ENCODE peak calls at places on chromosomes 11 and 22, in nine cellular contexts. One of them, this sample, is unnamed.

GRCh38 chr22:17842386-17842785 is 68.1 kb upstream of the BID start:
- DNase-seq in neural progenitor cell: no peak
- DNase-seq in tibial artery: no peak
- DNase-seq in DND-41: peak
- DNase-seq in CD4-positive, CD25-positive, alpha-beta regulatory T cell: no peak
- DNase-seq in sigmoid colon: peak
- DNase-seq in dorsolateral prefrontal cortex: no peak
- DNase-seq in foreskin keratinocyte: no peak
- DNase-seq in right atrium auricular region: no peak
- DNase-seq in this sample: no peak

GRCh38 chr11:60763692-60764369 is 7.2 kb downstream of the MS4A15 start:
- DNase-seq in neural progenitor cell: no peak
- DNase-seq in tibial artery: peak
- DNase-seq in DND-41: no peak
- DNase-seq in CD4-positive, CD25-positive, alpha-beta regulatory T cell: no peak
- DNase-seq in sigmoid colon: no peak
- DNase-seq in dorsolateral prefrontal cortex: no peak
- DNase-seq in foreskin keratinocyte: no peak
- DNase-seq in right atrium auricular region: no peak
- DNase-seq in this sample: no peak

GRCh38 chr11:78957481-78958245 is 383.0 kb upstream of the NARS2 start:
- DNase-seq in neural progenitor cell: no peak
- DNase-seq in tibial artery: no peak
- DNase-seq in DND-41: no peak
- DNase-seq in CD4-positive, CD25-positive, alpha-beta regulatory T cell: no peak
- DNase-seq in sigmoid colon: no peak
- DNase-seq in dorsolateral prefrontal cortex: no peak
- DNase-seq in foreskin keratinocyte: peak
- DNase-seq in right atrium auricular region: no peak
- DNase-seq in this sample: no peak

GRCh38 chr11:2998073-2998850 is 6.1 kb upstream of the NAP1L4 start:
- DNase-seq in neural progenitor cell: no peak
- DNase-seq in tibial artery: no peak
- DNase-seq in DND-41: no peak
- DNase-seq in CD4-positive, CD25-positive, alpha-beta regulatory T cell: no peak
- DNase-seq in sigmoid colon: peak
- DNase-seq in dorsolateral prefrontal cortex: peak
- DNase-seq in foreskin keratinocyte: no peak
- DNase-seq in right atrium auricular region: no peak
- DNase-seq in this sample: no peak

GRCh38 chr11:128784059-128784804 is 82.9 kb downstream of the KCNJ1 start:
- DNase-seq in neural progenitor cell: peak
- DNase-seq in tibial artery: no peak
- DNase-seq in DND-41: no peak
- DNase-seq in CD4-positive, CD25-positive, alpha-beta regulatory T cell: no peak
- DNase-seq in sigmoid colon: no peak
- DNase-seq in dorsolateral prefrontal cortex: no peak
- DNase-seq in foreskin keratinocyte: no peak
- DNase-seq in right atrium auricular region: no peak
- DNase-seq in this sample: no peak

GRCh38 chr11:16367252-16367651 is 10.9 kb upstream of the SOX6 start:
- DNase-seq in neural progenitor cell: no peak
- DNase-seq in tibial artery: no peak
- DNase-seq in DND-41: no peak
- DNase-seq in CD4-positive, CD25-positive, alpha-beta regulatory T cell: no peak
- DNase-seq in sigmoid colon: no peak
- DNase-seq in dorsolateral prefrontal cortex: no peak
- DNase-seq in foreskin keratinocyte: no peak
- DNase-seq in right atrium auricular region: no peak
- DNase-seq in this sample: no peak

GRCh38 chr11:90189011-90189410 is 33.8 kb downstream of the CHORDC1 start:
- DNase-seq in neural progenitor cell: no peak
- DNase-seq in tibial artery: no peak
- DNase-seq in DND-41: no peak
- DNase-seq in CD4-positive, CD25-positive, alpha-beta regulatory T cell: no peak
- DNase-seq in sigmoid colon: no peak
- DNase-seq in dorsolateral prefrontal cortex: no peak
- DNase-seq in foreskin keratinocyte: no peak
- DNase-seq in right atrium auricular region: no peak
- DNase-seq in this sample: no peak

GRCh38 chr11:32527776-32528175 is 55.9 kb upstream of the EIF3M start:
- DNase-seq in neural progenitor cell: no peak
- DNase-seq in tibial artery: no peak
- DNase-seq in DND-41: no peak
- DNase-seq in CD4-positive, CD25-positive, alpha-beta regulatory T cell: no peak
- DNase-seq in sigmoid colon: no peak
- DNase-seq in dorsolateral prefrontal cortex: no peak
- DNase-seq in foreskin keratinocyte: no peak
- DNase-seq in right atrium auricular region: no peak
- DNase-seq in this sample: peak

GRCh38 chr11:123630126-123630531 is 24.3 kb downstream of the SCN3B start:
- DNase-seq in neural progenitor cell: no peak
- DNase-seq in tibial artery: no peak
- DNase-seq in DND-41: no peak
- DNase-seq in CD4-positive, CD25-positive, alpha-beta regulatory T cell: no peak
- DNase-seq in sigmoid colon: no peak
- DNase-seq in dorsolateral prefrontal cortex: no peak
- DNase-seq in foreskin keratinocyte: no peak
- DNase-seq in right atrium auricular region: no peak
- DNase-seq in this sample: no peak

GRCh38 chr11:123628936-123629683 is 25.3 kb downstream of the SCN3B start:
- DNase-seq in neural progenitor cell: no peak
- DNase-seq in tibial artery: no peak
- DNase-seq in DND-41: no peak
- DNase-seq in CD4-positive, CD25-positive, alpha-beta regulatory T cell: no peak
- DNase-seq in sigmoid colon: peak
- DNase-seq in dorsolateral prefrontal cortex: no peak
- DNase-seq in foreskin keratinocyte: no peak
- DNase-seq in right atrium auricular region: peak
- DNase-seq in this sample: no peak

GRCh38 chr11:123622576-123622975 is 31.8 kb downstream of the SCN3B start:
- DNase-seq in neural progenitor cell: no peak
- DNase-seq in tibial artery: no peak
- DNase-seq in DND-41: no peak
- DNase-seq in CD4-positive, CD25-positive, alpha-beta regulatory T cell: no peak
- DNase-seq in sigmoid colon: no peak
- DNase-seq in dorsolateral prefrontal cortex: no peak
- DNase-seq in foreskin keratinocyte: no peak
- DNase-seq in right atrium auricular region: no peak
- DNase-seq in this sample: no peak

DNA sequence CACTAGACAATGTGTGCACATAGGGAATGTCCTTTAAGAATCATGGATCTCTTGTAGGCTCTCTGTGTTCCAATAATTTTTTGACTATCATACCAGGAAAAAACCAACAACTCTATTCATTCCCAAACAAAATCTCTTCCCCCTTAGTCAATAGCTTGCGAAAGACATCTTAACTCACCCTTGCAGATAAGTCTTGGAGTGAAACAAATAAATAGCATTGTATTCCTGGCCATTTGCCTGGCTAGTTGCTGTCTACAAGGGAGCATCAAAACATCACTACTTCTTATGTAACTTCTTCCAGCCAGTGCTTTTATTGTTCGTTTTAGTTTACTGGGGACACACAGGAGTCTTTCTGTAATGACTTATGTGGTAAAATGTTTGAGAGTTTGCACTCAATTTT is 29.4 kb downstream of the SCN3B start:
- DNase-seq in neural progenitor cell: no peak
- DNase-seq in tibial artery: no peak
- DNase-seq in DND-41: no peak
- DNase-seq in CD4-positive, CD25-positive, alpha-beta regulatory T cell: no peak
- DNase-seq in sigmoid colon: no peak
- DNase-seq in dorsolateral prefrontal cortex: no peak
- DNase-seq in foreskin keratinocyte: no peak
- DNase-seq in right atrium auricular region: no peak
- DNase-seq in this sample: no peak
- H3K27ac ChIP-seq in neural progenitor cell: no peak
- H3K27ac ChIP-seq in tibial artery: no peak
- H3K27ac ChIP-seq in DND-41: no peak
- H3K27ac ChIP-seq in CD4-positive, CD25-positive, alpha-beta regulatory T cell: no peak
- H3K27ac ChIP-seq in sigmoid colon: no peak
- H3K27ac ChIP-seq in dorsolateral prefrontal cortex: no peak
- H3K27ac ChIP-seq in foreskin keratinocyte: no peak
- H3K27ac ChIP-seq in right atrium auricular region: no peak
- H3K27ac ChIP-seq in this sample: no peak

GRCh38 chr11:85718126-85718943 is 32.3 kb upstream of the CCDC89 start:
- DNase-seq in neural progenitor cell: no peak
- DNase-seq in tibial artery: no peak
- DNase-seq in DND-41: no peak
- DNase-seq in CD4-positive, CD25-positive, alpha-beta regulatory T cell: no peak
- DNase-seq in sigmoid colon: no peak
- DNase-seq in dorsolateral prefrontal cortex: no peak
- DNase-seq in foreskin keratinocyte: no peak
- DNase-seq in right atrium auricular region: no peak
- DNase-seq in this sample: no peak
- H3K27ac ChIP-seq in neural progenitor cell: peak
- H3K27ac ChIP-seq in tibial artery: peak
- H3K27ac ChIP-seq in DND-41: no peak
- H3K27ac ChIP-seq in CD4-positive, CD25-positive, alpha-beta regulatory T cell: no peak
- H3K27ac ChIP-seq in sigmoid colon: peak
- H3K27ac ChIP-seq in dorsolateral prefrontal cortex: peak
- H3K27ac ChIP-seq in foreskin keratinocyte: no peak
- H3K27ac ChIP-seq in right atrium auricular region: peak
- H3K27ac ChIP-seq in this sample: peak

GRCh38 chr22:37817705-37818311 is 5.4 kb upstream of the GALR3 start:
- DNase-seq in neural progenitor cell: peak
- DNase-seq in tibial artery: peak
- DNase-seq in DND-41: peak
- DNase-seq in CD4-positive, CD25-positive, alpha-beta regulatory T cell: peak
- DNase-seq in sigmoid colon: peak
- DNase-seq in dorsolateral prefrontal cortex: peak
- DNase-seq in foreskin keratinocyte: peak
- DNase-seq in right atrium auricular region: peak
- DNase-seq in this sample: peak

GRCh38 chr22:37820350-37820749 is 2.8 kb upstream of the GALR3 start:
- DNase-seq in neural progenitor cell: no peak
- DNase-seq in tibial artery: no peak
- DNase-seq in DND-41: no peak
- DNase-seq in CD4-positive, CD25-positive, alpha-beta regulatory T cell: no peak
- DNase-seq in sigmoid colon: no peak
- DNase-seq in dorsolateral prefrontal cortex: no peak
- DNase-seq in foreskin keratinocyte: no peak
- DNase-seq in right atrium auricular region: no peak
- DNase-seq in this sample: no peak

GRCh38 chr22:37816543-37817180 is 6.5 kb upstream of the GALR3 start:
- DNase-seq in neural progenitor cell: no peak
- DNase-seq in tibial artery: no peak
- DNase-seq in DND-41: no peak
- DNase-seq in CD4-positive, CD25-positive, alpha-beta regulatory T cell: no peak
- DNase-seq in sigmoid colon: no peak
- DNase-seq in dorsolateral prefrontal cortex: no peak
- DNase-seq in foreskin keratinocyte: no peak
- DNase-seq in right atrium auricular region: no peak
- DNase-seq in this sample: no peak

GRCh38 chr22:37819100-37819433 is 4.1 kb upstream of the GALR3 start:
- DNase-seq in neural progenitor cell: no peak
- DNase-seq in tibial artery: no peak
- DNase-seq in DND-41: no peak
- DNase-seq in CD4-positive, CD25-positive, alpha-beta regulatory T cell: no peak
- DNase-seq in sigmoid colon: no peak
- DNase-seq in dorsolateral prefrontal cortex: no peak
- DNase-seq in foreskin keratinocyte: no peak
- DNase-seq in right atrium auricular region: no peak
- DNase-seq in this sample: no peak

DNA sequence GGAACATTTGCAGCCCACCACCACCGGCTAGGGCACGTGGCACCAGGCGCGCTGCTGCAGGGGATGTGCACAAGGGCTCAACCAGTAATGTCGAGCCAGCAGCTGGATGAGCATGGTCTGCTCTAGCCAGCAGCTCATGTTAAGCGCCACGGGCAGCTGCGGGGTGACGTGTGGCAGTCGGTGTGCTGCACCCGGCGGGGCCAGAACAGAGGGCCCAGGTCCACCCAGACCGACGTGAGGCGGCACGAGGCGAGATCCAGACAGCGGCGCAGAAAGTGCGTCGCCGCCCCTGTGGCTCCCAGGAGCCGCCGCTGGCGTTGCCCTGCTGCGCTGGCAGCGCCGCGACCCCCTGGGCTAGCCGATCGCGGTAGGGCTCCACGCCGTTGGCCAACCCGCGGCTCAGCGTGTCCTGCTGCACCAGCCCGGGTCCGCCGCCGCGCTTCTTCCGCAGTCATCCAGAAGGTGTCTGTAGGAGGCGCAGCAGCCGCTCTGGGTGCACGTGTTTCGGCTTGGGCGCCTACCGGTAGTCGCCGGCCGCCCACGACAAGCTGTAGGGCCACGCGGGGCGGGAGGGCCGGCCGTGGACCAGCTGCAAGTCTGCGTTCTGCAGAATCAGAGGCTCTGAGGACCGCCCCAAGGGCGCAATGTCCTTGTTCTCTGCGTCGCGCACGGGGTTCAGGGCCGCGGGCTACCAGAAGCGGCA is 4.6 kb upstream of the GALR3 start:
- DNase-seq in neural progenitor cell: peak
- DNase-seq in tibial artery: no peak
- DNase-seq in DND-41: no peak
- DNase-seq in CD4-positive, CD25-positive, alpha-beta regulatory T cell: peak
- DNase-seq in sigmoid colon: peak
- DNase-seq in dorsolateral prefrontal cortex: no peak
- DNase-seq in foreskin keratinocyte: peak
- DNase-seq in right atrium auricular region: no peak
- DNase-seq in this sample: peak
- H3K27ac ChIP-seq in neural progenitor cell: no peak
- H3K27ac ChIP-seq in tibial artery: peak
- H3K27ac ChIP-seq in DND-41: no peak
- H3K27ac ChIP-seq in CD4-positive, CD25-positive, alpha-beta regulatory T cell: no peak
- H3K27ac ChIP-seq in sigmoid colon: peak
- H3K27ac ChIP-seq in dorsolateral prefrontal cortex: no peak
- H3K27ac ChIP-seq in foreskin keratinocyte: no peak
- H3K27ac ChIP-seq in right atrium auricular region: no peak
- H3K27ac ChIP-seq in this sample: no peak

GRCh38 chr11:4607111-4607510 is 920 bp downstream of the TRIM68 start:
- DNase-seq in neural progenitor cell: no peak
- DNase-seq in tibial artery: no peak
- DNase-seq in DND-41: no peak
- DNase-seq in CD4-positive, CD25-positive, alpha-beta regulatory T cell: no peak
- DNase-seq in sigmoid colon: no peak
- DNase-seq in dorsolateral prefrontal cortex: no peak
- DNase-seq in foreskin keratinocyte: no peak
- DNase-seq in right atrium auricular region: no peak
- DNase-seq in this sample: no peak

GRCh38 chr11:4607782-4608666 is at the start of gene TRIM68:
- DNase-seq in neural progenitor cell: peak
- DNase-seq in tibial artery: peak
- DNase-seq in DND-41: peak
- DNase-seq in CD4-positive, CD25-positive, alpha-beta regulatory T cell: peak
- DNase-seq in sigmoid colon: peak
- DNase-seq in dorsolateral prefrontal cortex: peak
- DNase-seq in foreskin keratinocyte: peak
- DNase-seq in right atrium auricular region: peak
- DNase-seq in this sample: peak

GRCh38 chr11:4605057-4605456 is 3.0 kb downstream of the TRIM68 start:
- DNase-seq in neural progenitor cell: no peak
- DNase-seq in tibial artery: no peak
- DNase-seq in DND-41: no peak
- DNase-seq in CD4-positive, CD25-positive, alpha-beta regulatory T cell: no peak
- DNase-seq in sigmoid colon: no peak
- DNase-seq in dorsolateral prefrontal cortex: no peak
- DNase-seq in foreskin keratinocyte: no peak
- DNase-seq in right atrium auricular region: no peak
- DNase-seq in this sample: no peak

GRCh38 chr11:4610258-4610935 is 2.4 kb upstream of the TRIM68 start:
- DNase-seq in neural progenitor cell: no peak
- DNase-seq in tibial artery: no peak
- DNase-seq in DND-41: no peak
- DNase-seq in CD4-positive, CD25-positive, alpha-beta regulatory T cell: no peak
- DNase-seq in sigmoid colon: no peak
- DNase-seq in dorsolateral prefrontal cortex: no peak
- DNase-seq in foreskin keratinocyte: no peak
- DNase-seq in right atrium auricular region: no peak
- DNase-seq in this sample: no peak

DNA sequence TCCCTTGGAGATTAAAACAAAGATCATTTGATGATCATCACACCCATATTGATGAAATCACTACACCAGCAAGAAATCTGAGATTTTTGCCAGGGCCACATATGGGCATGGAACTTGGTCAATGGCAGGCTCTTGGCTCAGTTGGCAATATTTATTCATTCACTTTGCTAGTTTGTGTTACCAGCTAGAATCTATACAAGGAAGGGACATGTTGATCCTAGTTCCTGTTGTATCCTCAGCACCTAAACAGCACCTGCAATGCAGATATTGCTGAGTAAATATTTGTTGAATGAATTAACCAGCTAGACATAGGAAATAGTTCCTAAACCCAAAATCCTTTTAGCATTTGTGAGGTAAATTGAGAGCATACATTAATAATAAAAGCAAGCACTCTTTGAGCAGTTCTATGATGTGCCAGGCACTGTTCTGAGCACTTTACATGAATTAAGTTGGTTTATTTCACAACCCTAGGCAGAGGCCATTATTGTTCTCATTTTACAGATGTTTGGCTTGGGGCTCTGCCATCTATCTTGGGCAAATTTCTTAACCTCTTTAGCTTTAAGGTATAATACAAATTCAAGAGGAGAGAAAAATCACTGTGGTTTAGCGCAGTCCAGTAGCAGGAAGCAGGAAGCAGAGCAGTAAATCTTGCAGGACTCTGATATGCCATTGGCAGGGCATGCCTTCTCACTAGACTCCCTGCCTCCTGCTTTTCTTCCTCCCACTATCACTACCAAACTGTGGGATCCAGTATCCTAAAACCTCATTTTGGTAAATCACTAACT is 1.6 kb downstream of the TRIM68 start:
- DNase-seq in neural progenitor cell: no peak
- DNase-seq in tibial artery: no peak
- DNase-seq in DND-41: no peak
- DNase-seq in CD4-positive, CD25-positive, alpha-beta regulatory T cell: no peak
- DNase-seq in sigmoid colon: no peak
- DNase-seq in dorsolateral prefrontal cortex: no peak
- DNase-seq in foreskin keratinocyte: no peak
- DNase-seq in right atrium auricular region: no peak
- DNase-seq in this sample: no peak
- H3K27ac ChIP-seq in neural progenitor cell: no peak
- H3K27ac ChIP-seq in tibial artery: peak
- H3K27ac ChIP-seq in DND-41: no peak
- H3K27ac ChIP-seq in CD4-positive, CD25-positive, alpha-beta regulatory T cell: no peak
- H3K27ac ChIP-seq in sigmoid colon: no peak
- H3K27ac ChIP-seq in dorsolateral prefrontal cortex: no peak
- H3K27ac ChIP-seq in foreskin keratinocyte: no peak
- H3K27ac ChIP-seq in right atrium auricular region: no peak
- H3K27ac ChIP-seq in this sample: no peak